ENCODE peak calls at places on chromosomes 16 and 17, in seven cellular contexts. C, H, X, Q, D, Y and L are unnamed samples. For H3K4me1 and H3K27me3, the result is how much of the 10 kb centered on the place peaks cover.

GRCh38 chr16:79451196-79451816 is 149.2 kb downstream of the MAF start:
- DNase-seq in C (no peak), H (no peak), X (no peak), Q (no peak), D (no peak), Y (no peak), L (no peak)

GRCh38 chr17:10789694-10790271 is 14.1 kb downstream of the TMEM238L start:
- DNase-seq in C (no peak), H (no peak), X (no peak), Q (no peak), D (no peak), Y (no peak), L (no peak)

GRCh38 chr17:67487506-67487905 is 110.4 kb downstream of the PITPNC1 start:
- DNase-seq in C (no peak), H (peak), X (no peak), Q (no peak), D (no peak), Y (peak), L (no peak)

GRCh38 chr16:85514295-85514600 is 98.9 kb upstream of the GSE1 start:
- DNase-seq in C (no peak), H (peak), X (peak), Q (no peak), D (peak), Y (no peak), L (no peak)

GRCh38 chr17:39553326-39553945 is 54.3 kb downstream of the NEUROD2 start:
- DNase-seq in C (no peak), H (no peak), X (peak), Q (no peak), D (peak), Y (peak), L (no peak)

GRCh38 chr17:41442772-41443171 is 2.0 kb upstream of the KRT38 start:
- DNase-seq in C (no peak), H (no peak), X (peak), Q (no peak), D (no peak), Y (no peak), L (no peak)

GRCh38 chr16:87166321-87166720 is 150.9 kb downstream of the C16orf95 start:
- DNase-seq in C (no peak), H (no peak), X (no peak), Q (no peak), D (no peak), Y (no peak), L (no peak)

GRCh38 chr17:76251478-76252039 is 11.3 kb upstream of the RNF157 start:
- DNase-seq in C (no peak), H (peak), X (peak), Q (no peak), D (no peak), Y (no peak), L (no peak)

GRCh38 chr16:64452446-64452845 is 669.4 kb downstream of the CDH11 start:
- DNase-seq in C (no peak), H (no peak), X (no peak), Q (no peak), D (no peak), Y (no peak), L (no peak)

GRCh38 chr16:86285421-86285820 is 224.9 kb upstream of the FOXF1 start:
- DNase-seq in C (no peak), H (no peak), X (no peak), Q (no peak), D (no peak), Y (no peak), L (no peak)

GRCh38 chr16:3268294-3268693 is 11.9 kb upstream of the MEFV start:
- DNase-seq in C (no peak), H (no peak), X (no peak), Q (no peak), D (peak), Y (no peak), L (no peak)

GRCh38 chr16:30874821-30875717 is 18.8 kb downstream of the BCL7C start:
- DNase-seq in C (peak), H (peak), X (peak), Q (peak), D (peak), Y (peak), L (peak)
- TF ChIP-seq CTCF in C (no peak), H (no peak), X (no peak), Q (no peak), D (no peak), Y (no peak), L (no peak)

GRCh38 chr16:68403177-68403576 is 45.1 kb downstream of the SMPD3 start:
- DNase-seq in C (no peak), H (no peak), X (no peak), Q (no peak), D (no peak), Y (no peak), L (no peak)

GRCh38 chr16:68403704-68404103 is 44.6 kb downstream of the SMPD3 start:
- DNase-seq in C (no peak), H (no peak), X (no peak), Q (no peak), D (no peak), Y (no peak), L (no peak)

GRCh38 chr16:68400924-68401460 is 47.3 kb downstream of the SMPD3 start:
- DNase-seq in C (no peak), H (no peak), X (no peak), Q (no peak), D (no peak), Y (no peak), L (no peak)

GRCh38 chr16:68401871-68402747 is 46.2 kb downstream of the SMPD3 start:
- DNase-seq in C (no peak), H (no peak), X (peak), Q (no peak), D (peak), Y (peak), L (no peak)

DNA sequence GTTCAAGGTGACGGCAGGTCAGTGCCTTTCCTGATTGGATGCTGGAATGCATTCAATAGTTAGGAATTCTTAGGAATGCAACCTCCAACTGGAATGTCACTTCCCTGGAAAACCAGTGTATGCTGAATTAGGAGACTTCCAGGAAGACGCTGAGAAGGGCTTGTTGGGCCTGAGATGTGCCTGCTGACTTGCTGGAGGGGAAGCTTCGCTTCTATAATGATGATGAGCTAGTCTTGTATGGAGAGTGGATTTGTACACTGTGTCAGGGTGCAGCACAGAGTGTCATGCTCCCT is 45.6 kb downstream of the SMPD3 start:
- DNase-seq in C (no peak), H (peak), X (no peak), Q (no peak), D (no peak), Y (no peak), L (no peak)
- H3K4me1 ChIP-seq in C (under half), H (under half), X (under half), Q (under half), D (under half), Y (under half), L (under half)

GRCh38 chr17:78539771-78540170 is 37.4 kb downstream of the DNAH17 start:
- DNase-seq in C (no peak), H (peak), X (no peak), Q (no peak), D (no peak), Y (no peak), L (no peak)

GRCh38 chr17:78541488-78542237 is 35.5 kb downstream of the DNAH17 start:
- DNase-seq in C (no peak), H (peak), X (peak), Q (no peak), D (no peak), Y (no peak), L (peak)

GRCh38 chr17:78535285-78536197 is 41.7 kb downstream of the DNAH17 start:
- DNase-seq in C (no peak), H (peak), X (peak), Q (no peak), D (no peak), Y (no peak), L (no peak)

GRCh38 chr17:78537217-78537860 is 39.9 kb downstream of the DNAH17 start:
- DNase-seq in C (no peak), H (peak), X (no peak), Q (no peak), D (no peak), Y (no peak), L (no peak)

GRCh38 chr17:78538033-78538776 is 39.0 kb downstream of the DNAH17 start:
- DNase-seq in C (no peak), H (peak), X (peak), Q (no peak), D (no peak), Y (no peak), L (no peak)
- H3K27me3 ChIP-seq in C (under half), H (under half), X (under half), Q (under half), D (under half), Y (under half), L (under half)

DNA sequence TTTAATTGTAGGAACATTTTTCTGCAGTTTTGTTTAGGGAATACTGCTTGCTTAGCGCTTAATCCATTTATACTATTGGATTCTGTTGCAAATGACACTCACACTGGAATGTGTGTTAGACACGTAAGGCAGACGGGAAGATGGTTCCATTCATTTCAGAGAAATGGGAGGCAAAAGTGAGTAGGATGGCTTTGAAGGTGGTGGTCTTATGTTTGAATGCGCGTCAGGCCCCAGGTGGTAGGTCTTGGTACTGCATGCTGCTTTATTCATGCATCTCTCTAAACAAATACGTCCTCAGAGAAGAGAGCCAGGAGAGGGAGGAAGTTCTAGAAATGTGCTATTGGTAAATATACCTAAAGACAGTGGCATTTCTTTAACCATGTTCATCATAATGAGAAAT is 997.6 kb upstream of the RBFOX1 start:
- DNase-seq in C (no peak), H (peak), X (peak), Q (no peak), D (no peak), Y (no peak), L (peak)
- TF ChIP-seq CTCF in C (no peak), H (peak), X (peak), Q (no peak), D (peak), Y (peak), L (peak)

DNA sequence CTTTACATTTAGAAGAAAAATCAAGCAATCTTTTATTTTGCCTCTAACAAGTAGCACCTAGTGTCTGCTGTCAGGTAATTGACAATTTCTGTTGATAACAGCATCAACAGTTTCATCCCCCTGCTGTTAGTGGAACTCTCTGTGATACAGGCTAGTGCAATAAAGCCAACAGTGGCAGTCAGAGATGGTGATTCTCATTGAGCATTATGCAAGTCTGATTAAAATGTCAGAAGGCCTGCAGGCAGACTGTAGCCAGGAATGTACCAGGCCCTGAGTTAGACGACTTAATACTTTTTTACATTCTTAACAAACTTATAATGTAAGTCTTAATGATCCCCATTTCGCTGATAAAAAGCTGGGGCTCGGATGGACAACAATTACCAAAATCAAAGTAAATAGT is 14.6 kb downstream of the CYLD start:
- DNase-seq in C (no peak), H (no peak), X (no peak), Q (no peak), D (no peak), Y (no peak), L (no peak)
- H3K4me1 ChIP-seq in C (half or more), H (under half), X (under half), Q (under half), D (under half), Y (under half), L (under half)

DNA sequence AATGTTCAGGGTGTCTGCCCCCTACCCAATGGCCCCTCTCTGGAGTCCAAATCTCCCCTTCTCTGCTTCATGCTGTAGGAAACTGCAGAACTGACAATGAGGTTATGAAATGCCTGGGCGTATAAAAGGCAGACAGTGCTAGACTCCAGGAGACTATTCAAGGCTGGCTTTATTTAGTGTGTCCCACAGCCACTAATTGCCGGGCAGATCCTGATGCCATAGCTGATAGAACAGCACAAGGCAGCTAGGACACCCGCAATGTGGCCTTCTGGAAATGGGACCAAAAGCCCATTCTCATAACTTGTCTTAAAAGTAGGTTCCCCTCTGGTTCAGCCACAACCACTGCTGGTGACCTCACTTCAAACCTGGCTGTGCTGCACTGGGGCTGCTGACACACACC is 28.5 kb upstream of the CD300E start:
- DNase-seq in C (no peak), H (no peak), X (no peak), Q (no peak), D (no peak), Y (no peak), L (no peak)
- H3K27me3 ChIP-seq in C (under half), H (under half), X (half or more), Q (under half), D (under half), Y (under half), L (half or more)

DNA sequence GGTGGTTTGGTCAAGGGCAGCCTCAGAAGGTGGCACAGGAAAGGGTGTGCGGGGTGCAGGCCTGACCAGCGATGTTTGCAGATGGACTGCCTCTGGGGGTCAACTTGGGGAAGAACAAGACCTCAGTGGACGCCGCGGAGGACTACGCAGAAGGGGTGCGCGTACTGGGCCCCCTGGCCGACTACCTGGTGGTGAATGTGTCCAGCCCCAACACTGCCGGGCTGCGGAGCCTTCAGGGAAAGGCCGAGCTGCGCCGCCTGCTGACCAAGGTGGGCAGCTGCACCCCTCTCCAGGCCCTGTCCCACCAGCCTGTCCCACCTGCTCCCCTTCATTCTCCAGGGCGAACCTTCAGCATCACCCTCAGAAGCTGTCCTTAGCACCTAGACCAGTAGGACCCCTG is 12.5 kb downstream of the DHODH start:
- DNase-seq in C (no peak), H (peak), X (no peak), Q (no peak), D (no peak), Y (no peak), L (no peak)
- TF ChIP-seq CTCF in C (no peak), H (peak), X (no peak), Q (no peak), D (no peak), Y (peak), L (no peak)

DNA sequence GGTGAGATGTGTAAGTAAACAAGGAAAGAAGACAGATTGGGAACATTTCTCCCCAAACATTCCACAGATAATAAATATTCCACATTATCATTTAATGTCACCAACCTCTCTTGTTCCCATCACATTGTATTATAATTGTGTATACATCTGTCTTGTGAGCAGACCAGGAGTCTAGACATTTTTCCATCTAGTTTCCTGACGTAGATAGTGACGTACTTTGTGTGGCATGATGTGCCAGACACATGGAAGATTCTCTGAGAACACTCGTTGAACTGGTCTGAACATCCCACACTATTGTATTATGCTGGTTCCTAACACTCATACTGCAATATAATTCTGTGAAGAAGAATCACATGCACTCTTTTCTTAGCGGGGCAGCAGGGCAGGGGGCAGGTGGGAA is 34.0 kb downstream of the WSB1 start:
- DNase-seq in C (no peak), H (no peak), X (no peak), Q (no peak), D (no peak), Y (peak), L (no peak)
- H3K4me1 ChIP-seq in C (under half), H (under half), X (under half), Q (under half), D (under half), Y (under half), L (under half)

GRCh38 chr17:81727324-81728031 is 15.4 kb downstream of the SLC25A10 start:
- DNase-seq in C (no peak), H (peak), X (peak), Q (peak), D (no peak), Y (no peak), L (no peak)

GRCh38 chr17:81722184-81723120 is 10.4 kb downstream of the SLC25A10 start:
- DNase-seq in C (no peak), H (peak), X (peak), Q (peak), D (peak), Y (peak), L (no peak)

GRCh38 chr17:81720267-81721071 is 8.4 kb downstream of the SLC25A10 start:
- DNase-seq in C (no peak), H (no peak), X (no peak), Q (no peak), D (no peak), Y (no peak), L (no peak)

GRCh38 chr17:81726004-81726403 is 13.9 kb downstream of the SLC25A10 start:
- DNase-seq in C (no peak), H (no peak), X (no peak), Q (peak), D (no peak), Y (no peak), L (no peak)

DNA sequence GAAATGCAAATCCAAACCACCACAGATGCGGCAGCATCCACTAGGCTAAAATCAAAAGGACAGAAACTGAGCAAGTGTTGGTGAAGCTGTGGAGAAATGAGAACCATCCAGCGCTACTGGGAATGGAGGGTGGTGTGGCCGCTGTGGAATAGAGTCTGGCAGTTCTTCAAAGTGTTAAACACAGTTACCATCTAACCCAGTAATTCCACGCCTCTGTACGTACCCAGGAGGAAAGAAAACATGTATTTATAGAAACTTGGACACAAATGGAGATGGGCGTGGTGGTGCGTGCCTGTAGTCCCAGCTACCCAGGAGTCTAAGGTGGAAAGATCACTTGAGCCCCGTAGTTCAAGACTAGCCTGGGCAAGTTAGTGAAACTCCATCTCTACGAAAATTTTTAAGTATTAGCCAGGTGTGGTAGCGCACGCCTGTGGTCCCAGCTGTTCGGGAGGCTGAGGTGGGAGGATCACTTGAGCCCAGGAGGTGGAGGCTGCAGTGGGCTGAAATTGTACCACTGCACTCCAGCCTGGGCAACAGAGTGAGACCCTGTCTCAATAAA is 11.6 kb downstream of the SLC25A10 start:
- DNase-seq in C (no peak), H (no peak), X (peak), Q (peak), D (no peak), Y (no peak), L (no peak)
- H3K27me3 ChIP-seq in C (under half), H (under half), X (under half), Q (under half), D (under half), Y (under half), L (under half)

GRCh38 chr17:44918006-44918405 is 2.7 kb upstream of the GFAP start:
- DNase-seq in C (no peak), H (peak), X (no peak), Q (no peak), D (no peak), Y (no peak), L (no peak)

GRCh38 chr17:44919411-44919810 is 4.1 kb upstream of the GFAP start:
- DNase-seq in C (no peak), H (no peak), X (no peak), Q (no peak), D (no peak), Y (no peak), L (no peak)

GRCh38 chr17:44920565-44920940 is 5.3 kb upstream of the GFAP start:
- DNase-seq in C (no peak), H (peak), X (no peak), Q (no peak), D (peak), Y (no peak), L (no peak)

GRCh38 chr17:44921122-44921882 is 6.0 kb upstream of the GFAP start:
- DNase-seq in C (no peak), H (peak), X (no peak), Q (no peak), D (peak), Y (no peak), L (no peak)

GRCh38 chr17:44919885-44920564 is 4.7 kb upstream of the GFAP start:
- DNase-seq in C (peak), H (peak), X (peak), Q (peak), D (peak), Y (peak), L (peak)
- TF ChIP-seq CTCF in C (peak), H (peak), X (peak), Q (peak), D (peak), Y (peak), L (peak)